ENCODE peak calls at places on chromosomes 2 and 18, in six cellular contexts. E is PC-3, R is pancreas, H is upper lobe of left lung, J is lung, K is gastrocnemius medialis. S is an unnamed sample. For H3K4me1, the result is how much of the 10 kb centered on the place peaks cover.

GRCh38 chr2:149800624-149801220 is 213.1 kb upstream of the MMADHC start:
- ATAC-seq in K (no peak), R (no peak), J (no peak), E (no peak), H (no peak), S (no peak)

GRCh38 chr2:191152841-191153240 is 2.0 kb upstream of the STAT4 start:
- ATAC-seq in J (no peak), R (no peak), E (no peak), K (no peak), H (peak), S (no peak)

GRCh38 chr2:176002684-176003225 is 688 bp upstream of the LNPK start:
- ATAC-seq in K (peak), J (no peak), E (peak), H (peak), R (peak), S (peak)

GRCh38 chr2:46368416-46368815 is 71.2 kb downstream of the EPAS1 start:
- ATAC-seq in R (no peak), K (no peak), J (no peak), H (no peak), E (no peak), S (no peak)

GRCh38 chr2:1993711-1994682 is 249.7 kb upstream of the PXDN start:
- ATAC-seq in R (no peak), K (no peak), H (no peak), E (no peak), J (no peak), S (no peak)

GRCh38 chr2:178819992-178820391 is 12.8 kb upstream of the TTN start:
- ATAC-seq in H (no peak), R (no peak), E (no peak), K (peak), J (no peak), S (no peak)

GRCh38 chr2:210421916-210422315 is 54.6 kb downstream of the LANCL1 start:
- ATAC-seq in J (no peak), R (no peak), E (no peak), K (no peak), H (no peak), S (no peak)

GRCh38 chr18:63082661-63083531 is 236.7 kb downstream of the BCL2 start:
- ATAC-seq in K (no peak), E (no peak), R (no peak), H (no peak), J (no peak), S (no peak)

GRCh38 chr2:160583823-160584537 is 90.4 kb upstream of the RBMS1 start:
- ATAC-seq in E (no peak), H (no peak), J (no peak), R (no peak), K (no peak), S (no peak)

GRCh38 chr2:189134485-189134884 is 45.1 kb downstream of the COL5A2 start:
- ATAC-seq in R (no peak), E (no peak), J (no peak), H (no peak), K (no peak), S (no peak)

GRCh38 chr18:2948038-2948437 is 64.9 kb downstream of the LPIN2 start:
- ATAC-seq in J (no peak), K (no peak), E (peak), R (peak), H (no peak), S (peak)

GRCh38 chr2:28445448-28446258 is 50.2 kb upstream of the PLB1 start:
- ATAC-seq in K (peak), R (no peak), E (peak), J (no peak), H (peak), S (peak)

GRCh38 chr2:223528036-223528435 is 74.1 kb downstream of the SCG2 start:
- ATAC-seq in E (peak), J (peak), R (no peak), K (no peak), H (no peak), S (no peak)

GRCh38 chr2:241820625-241821384 is 11.8 kb downstream of the NEU4 start:
- ATAC-seq in K (no peak), E (no peak), R (no peak), J (no peak), H (no peak), S (no peak)

GRCh38 chr18:11566236-11566965 is 43.0 kb upstream of the SLC35G4 start:
- ATAC-seq in K (no peak), R (no peak), E (no peak), J (no peak), H (no peak), S (no peak)

GRCh38 chr2:63790913-63791312 is 50.8 kb upstream of the UGP2 start:
- ATAC-seq in J (no peak), E (peak), R (no peak), H (no peak), K (peak), S (peak)

GRCh38 chr2:216683846-216684245 is 11.5 kb downstream of the IGFBP5 start:
- ATAC-seq in E (no peak), J (peak), R (no peak), H (peak), K (peak), S (peak)

GRCh38 chr2:54962935-54963334 is 87.3 kb downstream of the RTN4 start:
- ATAC-seq in J (no peak), H (no peak), K (peak), R (no peak), E (no peak), S (no peak)

GRCh38 chr2:147989102-147989501 is 31.4 kb downstream of the ORC4 start:
- ATAC-seq in E (no peak), K (no peak), H (no peak), J (no peak), R (no peak), S (no peak)

GRCh38 chr2:128580988-128581848 is 262.6 kb upstream of the HS6ST1 start:
- ATAC-seq in R (no peak), J (no peak), K (no peak), H (peak), E (no peak), S (no peak)

GRCh38 chr2:127226520-127227263 is 6.6 kb upstream of the CYP27C1 start:
- ATAC-seq in J (peak), K (no peak), R (peak), H (peak), E (peak), S (no peak)

GRCh38 chr2:19677215-19677777 is 224.5 kb downstream of the TTC32 start:
- ATAC-seq in H (peak), J (no peak), K (no peak), R (no peak), E (no peak), S (no peak)

GRCh38 chr2:70098032-70098431 is 10.8 kb downstream of the PCBP1 start:
- ATAC-seq in K (no peak), R (no peak), J (no peak), H (no peak), E (no peak), S (no peak)

GRCh38 chr2:159798376-159798724 is 342 bp upstream of the CD302 start:
- ATAC-seq in K (no peak), E (peak), H (peak), J (peak), R (peak), S (no peak)

GRCh38 chr2:200122683-200123082 is 167.3 kb downstream of the MAIP1 start:
- ATAC-seq in R (no peak), J (no peak), E (no peak), K (no peak), H (no peak), S (no peak)

GRCh38 chr2:102159295-102159694 is 16.7 kb downstream of the IL1R1 start:
- ATAC-seq in R (no peak), E (no peak), K (no peak), H (no peak), J (no peak), S (no peak)
- TF ChIP-seq CTCF in R (no peak), E (no peak), K (no peak), H (no peak), J (no peak), S (no peak)

GRCh38 chr2:234429265-234429664 is 67.6 kb downstream of the ARL4C start:
- ATAC-seq in J (no peak), H (no peak), R (no peak), K (no peak), E (no peak), S (no peak)
- H3K4me1 ChIP-seq in J (under half), H (under half), R (under half), K (under half), E (under half), S (under half)

GRCh38 chr18:26549103-26549485 is 741 bp upstream of the KCTD1 start:
- ATAC-seq in R (peak), K (peak), E (peak), H (peak), J (peak), S (peak)
- TF ChIP-seq CTCF in R (no peak), K (no peak), E (no peak), H (no peak), J (no peak), S (no peak)

GRCh38 chr2:31249009-31249690 is 15.2 kb downstream of the EHD3 start:
- ATAC-seq in J (no peak), R (no peak), E (no peak), H (no peak), K (no peak), S (no peak)

GRCh38 chr2:31247671-31248070 is 13.7 kb downstream of the EHD3 start:
- ATAC-seq in R (no peak), K (no peak), H (no peak), J (no peak), E (no peak), S (no peak)

GRCh38 chr2:31248139-31248538 is 14.2 kb downstream of the EHD3 start:
- ATAC-seq in R (no peak), H (no peak), K (no peak), J (no peak), E (no peak), S (no peak)

GRCh38 chr2:31244101-31244500 is 10.1 kb downstream of the EHD3 start:
- ATAC-seq in J (no peak), R (no peak), K (no peak), E (no peak), H (no peak), S (no peak)

GRCh38 chr2:31246184-31246852 is 12.4 kb downstream of the EHD3 start:
- ATAC-seq in K (no peak), R (no peak), H (no peak), J (no peak), E (no peak), S (no peak)
- H3K4me1 ChIP-seq in K (under half), R (under half), H (under half), J (under half), E (under half), S (under half)

DNA sequence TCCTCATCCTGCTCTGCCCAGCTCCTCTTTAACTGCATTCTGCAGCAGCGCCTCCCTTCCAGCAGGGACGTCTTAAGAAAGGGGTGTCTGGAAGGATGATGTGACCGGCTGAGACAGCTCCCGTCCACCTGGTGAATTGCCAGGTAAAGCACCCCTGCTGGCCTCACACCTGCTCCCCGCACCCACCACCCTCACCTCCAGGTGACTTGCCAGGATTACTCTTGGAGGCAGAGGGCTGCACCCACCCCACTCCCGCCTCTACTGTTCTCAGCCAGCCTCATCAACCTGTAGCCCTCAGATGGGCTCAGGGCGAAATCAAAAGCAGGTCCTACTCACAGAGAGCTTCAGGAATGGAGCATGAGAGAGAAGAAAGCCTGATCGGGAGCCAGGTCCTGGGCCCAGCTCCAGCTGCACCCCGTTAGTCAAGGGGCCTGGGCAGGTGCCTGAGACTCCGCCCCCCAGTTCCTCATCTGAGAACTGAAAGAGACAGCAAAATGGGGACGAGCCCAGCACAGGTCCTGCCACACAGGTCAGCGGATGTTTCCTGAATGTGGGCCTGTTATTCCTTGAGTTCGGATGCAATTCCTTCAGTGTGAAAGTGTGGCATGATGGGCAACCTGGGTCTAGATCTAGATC is 5.6 kb downstream of the ADRA2B start:
- ATAC-seq in E (no peak), J (no peak), R (no peak), H (no peak), K (no peak), S (no peak)
- TF ChIP-seq CTCF in E (no peak), J (no peak), R (no peak), H (no peak), K (no peak), S (no peak)

GRCh38 chr2:144346229-144346628 is 173.7 kb downstream of the ZEB2 start:
- ATAC-seq in K (no peak), J (no peak), R (no peak), H (no peak), E (no peak), S (no peak)

GRCh38 chr2:144351687-144352086 is 168.2 kb downstream of the ZEB2 start:
- ATAC-seq in J (no peak), E (no peak), K (no peak), H (no peak), R (no peak), S (no peak)

GRCh38 chr2:144349674-144350073 is 170.2 kb downstream of the ZEB2 start:
- ATAC-seq in R (no peak), E (peak), H (no peak), K (no peak), J (no peak), S (no peak)

GRCh38 chr2:144348846-144349245 is 171.1 kb downstream of the ZEB2 start:
- ATAC-seq in K (no peak), R (no peak), J (no peak), H (no peak), E (no peak), S (no peak)

DNA sequence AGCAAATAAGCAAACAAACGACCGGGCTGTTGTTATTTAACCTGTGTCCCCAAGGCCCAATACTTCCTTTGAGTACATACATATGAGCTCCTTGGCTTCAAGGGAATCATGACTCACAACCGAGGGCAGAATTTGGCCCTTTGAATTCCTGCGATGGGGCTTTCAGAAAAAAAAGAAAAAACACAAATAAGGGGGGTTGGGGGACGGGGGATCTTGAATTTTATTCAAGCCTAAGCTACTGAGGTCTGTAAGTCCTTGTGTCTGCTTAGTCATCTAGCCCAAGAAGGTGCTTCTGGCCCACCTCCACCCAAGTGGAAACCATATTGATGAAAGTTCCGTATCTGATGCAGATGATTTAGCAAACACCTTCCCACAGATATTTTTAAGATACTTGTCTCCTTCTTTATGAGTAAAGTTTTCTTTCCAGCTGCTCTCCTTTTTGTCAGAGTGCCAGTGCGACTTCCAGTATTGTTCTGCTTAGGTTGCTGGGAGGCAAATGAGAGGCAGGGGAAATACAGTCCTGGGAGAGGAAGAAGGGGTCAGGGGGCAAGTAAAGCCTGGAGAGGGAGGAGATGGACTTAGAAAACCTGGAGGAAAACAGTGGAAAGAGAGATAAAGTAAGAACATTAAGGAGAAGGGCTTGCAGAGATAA is 169.6 kb downstream of the ZEB2 start:
- ATAC-seq in J (no peak), E (peak), H (no peak), K (no peak), R (no peak), S (no peak)
- H3K4me1 ChIP-seq in J (under half), E (under half), H (under half), K (under half), R (under half), S (under half)

GRCh38 chr2:230631470-230631869 is 81.2 kb upstream of the CAB39 start:
- ATAC-seq in K (no peak), H (no peak), J (no peak), R (no peak), E (no peak), S (no peak)
- TF ChIP-seq CTCF in K (no peak), H (no peak), J (no peak), R (no peak), E (no peak), S (no peak)

GRCh38 chr18:33817096-33817495 is 239.1 kb downstream of the ASXL3 start:
- ATAC-seq in J (no peak), E (no peak), R (no peak), K (no peak), H (no peak), S (no peak)
- H3K4me1 ChIP-seq in J (under half), E (under half), R (under half), K (under half), H (under half), S (under half)